ENCODE peak calls at places on chromosomes 6 and 20, in five cellular contexts. Y is left ventricle myocardium inferior, B is iPS DF 6.9, S is lung, Z is upper lobe of right lung. V is an unnamed sample.

GRCh38 chr6:141313986-141314385 is 818.7 kb upstream of the GJE1 start:
- DNase-seq in Z (no peak), B (no peak), Y (no peak), S (no peak), V (no peak)

GRCh38 chr6:81890846-81891245 is 138.4 kb upstream of the TENT5A start:
- DNase-seq in Z (no peak), S (no peak), B (no peak), Y (no peak), V (no peak)

GRCh38 chr20:58721951-58722371 is 29.4 kb downstream of the NPEPL1 start:
- DNase-seq in B (no peak), Y (peak; percentile 13), Z (peak; percentile 54), S (peak; percentile 27), V (peak; percentile 23)

GRCh38 chr6:119147101-119148053 is 68.9 kb upstream of the FAM184A start:
- DNase-seq in Z (peak; percentile 68), S (peak; percentile 53), B (no peak), Y (no peak), V (no peak)

GRCh38 chr6:166444446-166444845 is 61.7 kb upstream of the MPC1 start:
- DNase-seq in Y (no peak), S (no peak), Z (no peak), B (no peak), V (no peak)

GRCh38 chr6:82057846-82058554 is 189.5 kb downstream of the IBTK start:
- DNase-seq in S (no peak), Z (no peak), B (no peak), Y (no peak), V (no peak)

GRCh38 chr20:21522479-21523397 is 8.9 kb upstream of the NKX2-2 start:
- DNase-seq in S (no peak), Y (no peak), Z (no peak), B (no peak), V (peak; percentile 87)

GRCh38 chr6:15553031-15553430 is 109.8 kb downstream of the DTNBP1 start:
- DNase-seq in B (no peak), S (no peak), Z (no peak), Y (no peak), V (no peak)

GRCh38 chr6:101918476-101918875 is 525.0 kb downstream of the GRIK2 start:
- DNase-seq in S (no peak), Z (no peak), B (no peak), Y (no peak), V (no peak)

GRCh38 chr6:15796130-15796766 is 133.4 kb upstream of the DTNBP1 start:
- DNase-seq in S (no peak), B (no peak), Y (no peak), Z (no peak), V (no peak)

GRCh38 chr20:21607971-21608735 is 94.3 kb upstream of the NKX2-2 start:
- DNase-seq in B (no peak), S (peak; percentile 40), Y (peak; percentile 20), Z (peak; percentile 83), V (peak; percentile 19)

GRCh38 chr20:24979036-24979960 is 13.3 kb downstream of the APMAP start:
- DNase-seq in Y (no peak), Z (peak; percentile 43), B (no peak), S (no peak), V (no peak)

GRCh38 chr6:146361367-146361924 is 182.2 kb upstream of the RAB32 start:
- DNase-seq in Y (peak; percentile 40), S (no peak), B (no peak), Z (no peak), V (no peak)

GRCh38 chr6:92124126-92124525 is 1295.2 kb downstream of the EPHA7 start:
- DNase-seq in B (no peak), S (no peak), Y (no peak), Z (no peak), V (no peak)

GRCh38 chr20:3162080-3162611 is 2.5 kb upstream of the FASTKD5 start:
- DNase-seq in Z (no peak), Y (no peak), B (no peak), S (no peak), V (peak; percentile 65)

GRCh38 chr20:21029356-21029755 is 76.8 kb downstream of the LINC00237 start:
- DNase-seq in Y (no peak), Z (no peak), B (no peak), S (no peak), V (no peak)

GRCh38 chr6:162899148-162899547 is 171.4 kb downstream of the PACRG start:
- DNase-seq in S (no peak), Y (no peak), B (no peak), Z (no peak), V (no peak)

GRCh38 chr6:36945301-36945700 is 9.2 kb upstream of the PI16 start:
- DNase-seq in Z (no peak), S (no peak), Y (no peak), B (no peak), V (no peak)

GRCh38 chr6:77561768-77562314 is 91.0 kb upstream of the MEI4 start:
- DNase-seq in B (no peak), Z (no peak), Y (no peak), S (no peak), V (no peak)

GRCh38 chr6:106546322-106547052 is 82.8 kb downstream of the RTN4IP1 start:
- DNase-seq in S (no peak), Z (no peak), Y (no peak), B (no peak), V (no peak)

GRCh38 chr6:37600287-37600916 is 97.3 kb downstream of the MDGA1 start:
- DNase-seq in B (no peak), S (no peak), Y (no peak), Z (no peak), V (no peak)

GRCh38 chr20:25461766-25462165 is 54.3 kb downstream of the GINS1 start:
- DNase-seq in B (no peak), Z (no peak), Y (no peak), S (no peak), V (peak; percentile 22)

GRCh38 chr6:18507561-18507960 is 120.4 kb downstream of the RNF144B start:
- DNase-seq in Z (no peak), Y (no peak), B (no peak), S (no peak), V (no peak)

GRCh38 chr6:44272999-44273566 is 2.8 kb downstream of the TMEM151B start:
- DNase-seq in Y (no peak), S (no peak), Z (no peak), B (no peak), V (no peak)

GRCh38 chr6:105272783-105273182 is 93.0 kb upstream of the POPDC3 start:
- DNase-seq in Y (no peak), B (no peak), S (no peak), Z (peak; percentile 70), V (peak; percentile 40)

GRCh38 chr20:46344488-46345162 is 36.3 kb upstream of the CDH22 start:
- DNase-seq in Z (no peak), S (no peak), Y (no peak), B (no peak), V (no peak)

GRCh38 chr20:46343358-46344357 is 35.4 kb upstream of the CDH22 start:
- DNase-seq in B (no peak), Y (no peak), Z (no peak), S (no peak), V (no peak)

GRCh38 chr20:46342451-46343357 is 34.4 kb upstream of the CDH22 start:
- DNase-seq in Y (no peak), S (no peak), B (no peak), Z (no peak), V (no peak)

GRCh38 chr20:46341374-46342044 is 33.2 kb upstream of the CDH22 start:
- DNase-seq in B (no peak), S (no peak), Z (no peak), Y (no peak), V (no peak)

DNA sequence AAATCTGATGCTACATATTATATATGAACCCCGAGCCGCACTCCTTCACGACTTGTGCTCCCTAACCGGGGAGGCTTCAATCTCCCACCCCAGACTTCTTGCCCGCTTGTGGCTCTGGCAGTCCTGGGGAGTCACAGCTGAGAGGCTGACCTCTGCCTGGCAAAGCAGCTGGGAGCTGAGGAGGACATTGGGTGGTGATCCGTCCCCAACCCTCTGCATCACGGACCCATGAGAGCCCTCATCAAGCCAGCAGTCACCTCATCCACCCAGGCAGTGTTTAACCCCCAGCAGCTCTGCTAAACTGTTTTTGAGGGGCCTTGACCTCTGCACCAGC is 33.7 kb upstream of the CDH22 start:
- DNase-seq in B (no peak), Z (no peak), S (no peak), Y (no peak), V (no peak)
- H3K27me3 ChIP-seq in B (no peaks in the 10 kb centered on the region), Z (peaks cover 57% of the 10 kb centered on the region), S (peaks cover 3% of the 10 kb centered on the region), Y (peaks cover 66% of the 10 kb centered on the region), V (peaks cover 14% of the 10 kb centered on the region)

DNA sequence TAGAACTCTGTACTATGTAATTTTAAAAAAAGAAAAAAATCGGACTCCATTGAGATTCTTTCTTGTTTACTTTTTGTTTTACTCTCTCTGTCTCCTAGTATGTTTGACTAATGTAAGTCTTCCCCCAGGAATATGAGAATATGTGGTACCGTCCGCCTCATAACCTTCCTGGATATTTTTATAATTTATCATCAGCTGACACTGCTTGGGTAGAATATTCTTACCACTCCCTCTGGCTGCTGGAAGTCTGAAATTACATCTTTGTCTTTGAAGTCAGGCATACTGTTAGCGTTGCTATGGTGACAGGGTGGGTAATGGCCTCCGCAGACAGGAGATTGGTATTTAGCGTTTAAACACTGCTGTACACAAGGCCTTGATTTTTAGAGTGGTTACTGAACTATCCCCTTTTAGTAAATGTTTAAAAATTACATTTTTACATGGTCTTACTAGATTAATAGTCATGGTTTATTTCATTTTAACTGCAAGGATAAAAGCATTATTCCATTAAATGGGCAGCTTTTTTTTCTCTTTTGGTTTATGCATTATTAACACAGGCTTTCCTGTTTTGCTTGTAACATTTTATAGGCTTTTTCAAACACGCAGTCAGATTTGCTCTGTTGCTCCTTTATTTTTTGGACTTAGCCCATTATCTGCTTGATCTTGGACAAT is 176.4 kb downstream of the ARID1B start:
- DNase-seq in Z (no peak), Y (no peak), S (no peak), B (no peak), V (peak; percentile 76)
- H3K4me3 ChIP-seq in Z (no peak overlapping the region), Y (peak overlapping the region; percentile 42), S (no peak overlapping the region), B (no peak overlapping the region), V (no peak overlapping the region)

DNA sequence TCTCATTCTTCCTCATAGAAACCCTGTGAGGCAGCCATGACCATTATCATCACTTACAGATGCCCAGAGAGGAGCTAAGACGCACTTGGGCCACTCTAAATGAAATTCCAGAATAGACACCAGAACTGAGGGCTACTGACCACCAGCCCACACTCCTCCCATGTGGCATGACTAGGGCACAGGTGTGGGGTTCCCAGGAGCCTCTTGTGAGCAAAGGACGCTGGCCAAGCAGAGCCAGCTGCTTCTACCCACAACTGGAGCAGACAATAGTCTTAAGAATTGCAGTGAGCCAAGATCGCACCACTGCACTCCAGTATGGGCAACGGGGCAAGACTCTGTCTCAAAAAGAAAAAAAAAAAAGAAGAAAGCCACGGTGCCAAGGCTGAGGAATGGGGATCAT is 10.0 kb downstream of the AHCY start:
- DNase-seq in Y (no peak), B (no peak), S (no peak), Z (no peak), V (no peak)
- H3K36me3 ChIP-seq in Y (peaks cover 61% of the 10 kb centered on the region), B (peaks cover 53% of the 10 kb centered on the region), S (peaks cover 9% of the 10 kb centered on the region), Z (peaks cover 50% of the 10 kb centered on the region), V (peaks cover 64% of the 10 kb centered on the region)

GRCh38 chr20:63572788-63573738 is 976 bp downstream of the HELZ2 start:
- DNase-seq in S (no peak), Z (no peak), Y (no peak), B (no peak), V (no peak)

GRCh38 chr20:63573739-63574131 is 304 bp downstream of the HELZ2 start:
- DNase-seq in S (no peak), Y (no peak), Z (no peak), B (no peak), V (no peak)

GRCh38 chr20:63570281-63571086 is 3.6 kb downstream of the HELZ2 start:
- DNase-seq in B (no peak), Z (no peak), Y (no peak), S (no peak), V (no peak)

GRCh38 chr20:63574156-63574828 is at the start of gene HELZ2:
- DNase-seq in Y (peak; percentile 82), S (peak; percentile 78), Z (peak; percentile 89), B (no peak), V (peak; percentile 95)

GRCh38 chr20:63572071-63572787 is 1.8 kb downstream of the HELZ2 start:
- DNase-seq in Y (no peak), B (no peak), S (no peak), Z (no peak), V (no peak)
- H3K27me3 ChIP-seq in Y (no peaks in the 10 kb centered on the region), B (no peaks in the 10 kb centered on the region), S (no peaks in the 10 kb centered on the region), Z (no peaks in the 10 kb centered on the region), V (no peaks in the 10 kb centered on the region)